ENCODE peak calls at places on chromosomes 16 and 17, in six cellular contexts. O, G, Z, X, E and D are unnamed samples.

GRCh38 chr17:7884581-7885356 is 3.8 kb upstream of the CHD3 start:
- DNase-seq in G (peak; percentile 28), O (no peak), X (peak; percentile 22), E (peak; percentile 24), Z (peak; percentile 62), D (no peak)

GRCh38 chr16:85611455-85612190 is 1.5 kb upstream of the GSE1 start:
- DNase-seq in O (peak; percentile 82), Z (peak; percentile 85), E (peak; percentile 90), X (peak; percentile 86), G (peak; percentile 20), D (peak; percentile 76)

GRCh38 chr16:14564881-14565687 is 65.0 kb downstream of the PARN start:
- DNase-seq in O (no peak), Z (no peak), E (no peak), G (no peak), X (no peak), D (no peak)

GRCh38 chr17:62739666-62740065 is 68.4 kb downstream of the MARCHF10 start:
- DNase-seq in Z (no peak), X (no peak), O (no peak), E (no peak), G (no peak), D (no peak)

GRCh38 chr17:46853896-46854444 is 2.6 kb downstream of the WNT9B start:
- DNase-seq in O (no peak), G (no peak), E (no peak), Z (no peak), X (no peak), D (no peak)

GRCh38 chr16:80040413-80040812 is 439.9 kb upstream of the MAF start:
- DNase-seq in G (no peak), Z (no peak), E (no peak), O (no peak), X (no peak), D (no peak)

GRCh38 chr16:53112015-53112414 is 57.2 kb downstream of the CHD9 start:
- DNase-seq in E (no peak), G (no peak), Z (no peak), X (no peak), O (no peak), D (no peak)

GRCh38 chr17:47730681-47731080 is 2.4 kb upstream of the TBX21 start:
- DNase-seq in O (no peak), E (no peak), G (no peak), X (no peak), Z (no peak), D (no peak)

GRCh38 chr16:64339052-64339770 is 782.7 kb downstream of the CDH11 start:
- DNase-seq in E (no peak), O (no peak), X (no peak), G (no peak), Z (no peak), D (no peak)

GRCh38 chr16:77290451-77291110 is 91.4 kb downstream of the SYCE1L start:
- DNase-seq in O (no peak), X (no peak), G (no peak), Z (no peak), E (no peak), D (no peak)

GRCh38 chr16:7303014-7303676 is 29.5 kb upstream of the RBFOX1 start:
- DNase-seq in E (no peak), Z (peak; percentile 21), G (no peak), X (no peak), O (no peak), D (no peak)

GRCh38 chr16:86044881-86045600 is 146.1 kb downstream of the IRF8 start:
- DNase-seq in E (no peak), G (no peak), X (peak; percentile 24), Z (no peak), O (no peak), D (peak; percentile 12)

GRCh38 chr16:9647981-9648701 is 534.1 kb downstream of the GRIN2A start:
- DNase-seq in E (no peak), O (peak; percentile 13), X (no peak), G (no peak), Z (no peak), D (no peak)

GRCh38 chr17:18069101-18069500 is 18.6 kb upstream of the DRG2 start:
- DNase-seq in E (no peak), O (no peak), Z (no peak), G (no peak), X (no peak), D (no peak)

GRCh38 chr16:84053237-84053636 is 10.6 kb upstream of the SLC38A8 start:
- DNase-seq in Z (no peak), E (no peak), G (no peak), X (peak; percentile 1), O (no peak), D (peak; percentile 38)

GRCh38 chr16:57938936-57939871 is 31.7 kb downstream of the CNGB1 start:
- DNase-seq in G (no peak), O (peak; percentile 71), E (peak; percentile 60), X (peak; percentile 66), Z (peak; percentile 26), D (peak; percentile 47)

GRCh38 chr17:64129765-64130558 is at the start of gene ERN1:
- DNase-seq in Z (peak; percentile 95), G (peak; percentile 85), E (peak; percentile 94), X (peak; percentile 95), O (peak; percentile 92), D (peak; percentile 96)

GRCh38 chr16:28003021-28003865 is 60.3 kb downstream of the GSG1L start:
- DNase-seq in O (no peak), E (no peak), Z (no peak), X (no peak), G (no peak), D (no peak)

GRCh38 chr16:49631521-49632041 is 224.3 kb downstream of the ZNF423 start:
- DNase-seq in E (no peak), Z (no peak), O (no peak), G (no peak), X (no peak), D (peak; percentile 51)

GRCh38 chr16:89300311-89300975 is 82.9 kb downstream of the ZNF778 start:
- DNase-seq in Z (peak; percentile 65), E (peak; percentile 60), O (no peak), X (no peak), G (no peak), D (peak; percentile 82)

GRCh38 chr17:1241904-1242303 is 28.3 kb upstream of the BHLHA9 start:
- DNase-seq in E (peak; percentile 51), Z (no peak), X (no peak), O (no peak), G (no peak), D (peak; percentile 72)

GRCh38 chr17:40996829-40997228 is 2.9 kb upstream of the KRTAP3-3 start:
- DNase-seq in O (no peak), G (no peak), Z (no peak), X (no peak), E (no peak), D (no peak)

GRCh38 chr17:81927653-81928496 is at the start of gene MAFG:
- DNase-seq in O (peak; percentile 91), E (peak; percentile 92), Z (peak; percentile 96), X (peak; percentile 91), G (peak; percentile 85), D (peak; percentile 92)

GRCh38 chr17:39661744-39662541 is 3.2 kb upstream of the TCAP start:
- DNase-seq in Z (no peak), G (no peak), X (no peak), O (no peak), E (no peak), D (no peak)

GRCh38 chr17:39662551-39663339 is 2.4 kb upstream of the TCAP start:
- DNase-seq in X (peak; percentile 75), O (no peak), Z (no peak), E (no peak), G (no peak), D (peak; percentile 69)

GRCh38 chr17:39664581-39665561 is at the start of gene TCAP:
- DNase-seq in O (peak; percentile 75), G (no peak), Z (no peak), E (no peak), X (no peak), D (no peak)

GRCh38 chr17:39663688-39664580 is 1.2 kb upstream of the TCAP start:
- DNase-seq in O (no peak), X (peak; percentile 67), E (no peak), Z (no peak), G (no peak), D (peak; percentile 70)

GRCh38 chr17:39663340-39663687 is 1.8 kb upstream of the TCAP start:
- DNase-seq in G (no peak), E (no peak), O (no peak), Z (no peak), X (no peak), D (no peak)
- H3K27ac ChIP-seq in G (no peak overlapping the region), E (peak overlapping the region; percentile 96), O (peak overlapping the region; percentile 90), Z (no peak overlapping the region), X (peak overlapping the region; percentile 58), D (peak overlapping the region; percentile 81)

DNA sequence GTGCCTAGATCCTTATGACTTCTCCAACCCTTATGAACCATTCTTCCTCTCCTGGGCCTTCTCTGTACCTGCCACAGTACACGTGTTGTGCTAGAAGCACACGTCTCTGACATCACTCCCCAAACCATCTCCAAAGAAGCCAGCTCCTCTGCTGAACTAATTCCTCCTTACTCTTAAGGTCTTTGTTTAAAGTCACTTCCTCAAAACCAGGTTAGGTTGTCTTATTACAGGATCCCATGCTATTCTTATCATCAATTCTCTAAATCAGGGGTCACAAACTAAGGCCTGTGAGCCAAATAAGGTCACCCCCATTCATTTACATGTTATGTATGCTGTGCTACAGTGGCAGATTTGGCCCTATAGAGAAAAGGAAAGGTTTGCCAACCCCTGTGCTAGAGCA is 4.0 kb downstream of the SUPT6H start:
- DNase-seq in E (no peak), O (no peak), X (no peak), Z (no peak), G (no peak), D (no peak)
- H3K36me3 ChIP-seq in E (peaks cover 54% of the 10 kb centered on the region), O (peaks cover 20% of the 10 kb centered on the region), X (no peaks in the 10 kb centered on the region), Z (no peaks in the 10 kb centered on the region), G (peaks cover 36% of the 10 kb centered on the region), D (peaks cover 14% of the 10 kb centered on the region)

DNA sequence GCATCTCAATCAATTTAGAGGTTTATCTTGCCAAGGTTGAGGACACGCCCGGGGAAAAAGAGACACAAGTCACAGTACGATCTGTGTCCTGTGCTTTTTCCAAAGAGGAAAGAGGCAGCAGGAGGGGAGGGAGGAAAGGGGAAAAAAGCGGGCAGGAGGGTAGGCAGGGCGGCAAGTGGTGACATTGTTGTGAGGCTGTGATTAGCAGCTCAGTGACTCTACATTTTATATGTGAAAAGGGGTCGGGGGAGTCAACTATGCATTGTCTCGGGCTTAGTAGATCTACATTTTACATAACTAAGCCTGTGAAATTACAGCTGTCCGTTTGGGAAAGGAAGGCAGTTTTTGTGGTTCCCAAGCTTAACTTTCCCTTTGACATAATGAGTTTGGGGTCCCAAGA is 22.2 kb upstream of the RIPOR1 start:
- DNase-seq in O (no peak), X (no peak), G (no peak), E (no peak), Z (no peak), D (no peak)
- H3K4me1 ChIP-seq in O (peaks cover 30% of the 10 kb centered on the region), X (no peaks in the 10 kb centered on the region), G (peaks cover 58% of the 10 kb centered on the region), E (no peaks in the 10 kb centered on the region), Z (no peaks in the 10 kb centered on the region), D (no peaks in the 10 kb centered on the region)

GRCh38 chr17:73313526-73314127 is 1.8 kb upstream of the CDC42EP4 start:
- DNase-seq in Z (no peak), G (no peak), E (no peak), O (no peak), X (no peak), D (no peak)
- H3K27ac ChIP-seq in Z (no peak overlapping the region), G (no peak overlapping the region), E (no peak overlapping the region), O (no peak overlapping the region), X (no peak overlapping the region), D (no peak overlapping the region)